ENCODE peak calls at places on chromosome 16, in seven cellular contexts. One of them, this sample, is unnamed.

GRCh38 chr16:27400751-27401620 is 988 bp upstream of the IL21R start:
- DNase-seq in thoracic aorta: no peak
- DNase-seq in fibroblast of lung: peak
- DNase-seq in GM12878: no peak
- DNase-seq in AG09319: no peak
- DNase-seq in cardiac muscle cell: no peak
- DNase-seq in astrocyte of the spinal cord: peak
- DNase-seq in this sample: peak

GRCh38 chr16:81445143-81445922 is 725 bp downstream of the CMIP start:
- DNase-seq in thoracic aorta: no peak
- DNase-seq in fibroblast of lung: peak
- DNase-seq in GM12878: no peak
- DNase-seq in AG09319: no peak
- DNase-seq in cardiac muscle cell: peak
- DNase-seq in astrocyte of the spinal cord: peak
- DNase-seq in this sample: peak

GRCh38 chr16:66409156-66409555 is 17.9 kb upstream of the BEAN1 start:
- DNase-seq in thoracic aorta: no peak
- DNase-seq in fibroblast of lung: peak
- DNase-seq in GM12878: no peak
- DNase-seq in AG09319: no peak
- DNase-seq in cardiac muscle cell: no peak
- DNase-seq in astrocyte of the spinal cord: peak
- DNase-seq in this sample: peak

GRCh38 chr16:77711775-77712174 is 10.5 kb upstream of the NUDT7 start:
- DNase-seq in thoracic aorta: no peak
- DNase-seq in fibroblast of lung: peak
- DNase-seq in GM12878: no peak
- DNase-seq in AG09319: no peak
- DNase-seq in cardiac muscle cell: no peak
- DNase-seq in astrocyte of the spinal cord: peak
- DNase-seq in this sample: no peak

GRCh38 chr16:49562228-49562627 is 188.6 kb downstream of the C16orf78 start:
- DNase-seq in thoracic aorta: no peak
- DNase-seq in fibroblast of lung: no peak
- DNase-seq in GM12878: no peak
- DNase-seq in AG09319: no peak
- DNase-seq in cardiac muscle cell: no peak
- DNase-seq in astrocyte of the spinal cord: no peak
- DNase-seq in this sample: no peak

GRCh38 chr16:83338941-83339340 is 468.8 kb upstream of the HSBP1 start:
- DNase-seq in thoracic aorta: no peak
- DNase-seq in fibroblast of lung: peak
- DNase-seq in GM12878: no peak
- DNase-seq in AG09319: no peak
- DNase-seq in cardiac muscle cell: no peak
- DNase-seq in astrocyte of the spinal cord: peak
- DNase-seq in this sample: no peak

GRCh38 chr16:76265434-76266045 is 11.7 kb upstream of the CNTNAP4 start:
- DNase-seq in thoracic aorta: no peak
- DNase-seq in fibroblast of lung: peak
- DNase-seq in GM12878: no peak
- DNase-seq in AG09319: no peak
- DNase-seq in cardiac muscle cell: no peak
- DNase-seq in astrocyte of the spinal cord: peak
- DNase-seq in this sample: no peak

GRCh38 chr16:65005696-65006095 is 116.2 kb downstream of the CDH11 start:
- DNase-seq in thoracic aorta: no peak
- DNase-seq in fibroblast of lung: no peak
- DNase-seq in GM12878: no peak
- DNase-seq in AG09319: no peak
- DNase-seq in cardiac muscle cell: no peak
- DNase-seq in astrocyte of the spinal cord: no peak
- DNase-seq in this sample: no peak

GRCh38 chr16:88596477-88596876 is 26.3 kb downstream of the ZC3H18 start:
- DNase-seq in thoracic aorta: no peak
- DNase-seq in fibroblast of lung: peak
- DNase-seq in GM12878: no peak
- DNase-seq in AG09319: no peak
- DNase-seq in cardiac muscle cell: no peak
- DNase-seq in astrocyte of the spinal cord: peak
- DNase-seq in this sample: no peak

GRCh38 chr16:24721830-24722238 is 7.6 kb upstream of the TNRC6A start:
- DNase-seq in thoracic aorta: no peak
- DNase-seq in fibroblast of lung: peak
- DNase-seq in GM12878: no peak
- DNase-seq in AG09319: no peak
- DNase-seq in cardiac muscle cell: no peak
- DNase-seq in astrocyte of the spinal cord: no peak
- DNase-seq in this sample: no peak

GRCh38 chr16:82034981-82035612 is at the start of gene HSD17B2:
- DNase-seq in thoracic aorta: no peak
- DNase-seq in fibroblast of lung: peak
- DNase-seq in GM12878: no peak
- DNase-seq in AG09319: no peak
- DNase-seq in cardiac muscle cell: no peak
- DNase-seq in astrocyte of the spinal cord: peak
- DNase-seq in this sample: no peak

GRCh38 chr16:77881355-77882003 is 93.1 kb downstream of the VAT1L start:
- DNase-seq in thoracic aorta: no peak
- DNase-seq in fibroblast of lung: no peak
- DNase-seq in GM12878: no peak
- DNase-seq in AG09319: no peak
- DNase-seq in cardiac muscle cell: no peak
- DNase-seq in astrocyte of the spinal cord: no peak
- DNase-seq in this sample: no peak

GRCh38 chr16:57039148-57039812 is 49.9 kb downstream of the NLRC5 start:
- DNase-seq in thoracic aorta: no peak
- DNase-seq in fibroblast of lung: peak
- DNase-seq in GM12878: peak
- DNase-seq in AG09319: peak
- DNase-seq in cardiac muscle cell: no peak
- DNase-seq in astrocyte of the spinal cord: peak
- DNase-seq in this sample: peak

GRCh38 chr16:54050281-54051210 is 236.0 kb downstream of the IRX3 start:
- DNase-seq in thoracic aorta: no peak
- DNase-seq in fibroblast of lung: peak
- DNase-seq in GM12878: no peak
- DNase-seq in AG09319: no peak
- DNase-seq in cardiac muscle cell: no peak
- DNase-seq in astrocyte of the spinal cord: peak
- DNase-seq in this sample: no peak

GRCh38 chr16:53773150-53773846 is 69.3 kb downstream of the FTO start:
- DNase-seq in thoracic aorta: no peak
- DNase-seq in fibroblast of lung: peak
- DNase-seq in GM12878: peak
- DNase-seq in AG09319: no peak
- DNase-seq in cardiac muscle cell: peak
- DNase-seq in astrocyte of the spinal cord: peak
- DNase-seq in this sample: peak

GRCh38 chr16:83015871-83016270 is 389.1 kb downstream of the CDH13 start:
- DNase-seq in thoracic aorta: no peak
- DNase-seq in fibroblast of lung: no peak
- DNase-seq in GM12878: no peak
- DNase-seq in AG09319: no peak
- DNase-seq in cardiac muscle cell: no peak
- DNase-seq in astrocyte of the spinal cord: no peak
- DNase-seq in this sample: no peak

GRCh38 chr16:69241911-69242310 is 54.9 kb downstream of the SNTB2 start:
- DNase-seq in thoracic aorta: no peak
- DNase-seq in fibroblast of lung: peak
- DNase-seq in GM12878: no peak
- DNase-seq in AG09319: no peak
- DNase-seq in cardiac muscle cell: no peak
- DNase-seq in astrocyte of the spinal cord: no peak
- DNase-seq in this sample: no peak

GRCh38 chr16:53611151-53611802 is 92.4 kb downstream of the RPGRIP1L start:
- DNase-seq in thoracic aorta: no peak
- DNase-seq in fibroblast of lung: no peak
- DNase-seq in GM12878: no peak
- DNase-seq in AG09319: no peak
- DNase-seq in cardiac muscle cell: peak
- DNase-seq in astrocyte of the spinal cord: no peak
- DNase-seq in this sample: no peak

GRCh38 chr16:81517630-81518438 is 73.2 kb downstream of the CMIP start:
- DNase-seq in thoracic aorta: no peak
- DNase-seq in fibroblast of lung: peak
- DNase-seq in GM12878: no peak
- DNase-seq in AG09319: no peak
- DNase-seq in cardiac muscle cell: no peak
- DNase-seq in astrocyte of the spinal cord: no peak
- DNase-seq in this sample: peak

GRCh38 chr16:73113326-73113720 is 65.4 kb upstream of the ZFHX3 start:
- DNase-seq in thoracic aorta: no peak
- DNase-seq in fibroblast of lung: peak
- DNase-seq in GM12878: no peak
- DNase-seq in AG09319: no peak
- DNase-seq in cardiac muscle cell: no peak
- DNase-seq in astrocyte of the spinal cord: no peak
- DNase-seq in this sample: no peak

GRCh38 chr16:53734908-53735307 is 31.0 kb downstream of the FTO start:
- DNase-seq in thoracic aorta: no peak
- DNase-seq in fibroblast of lung: no peak
- DNase-seq in GM12878: no peak
- DNase-seq in AG09319: no peak
- DNase-seq in cardiac muscle cell: no peak
- DNase-seq in astrocyte of the spinal cord: no peak
- DNase-seq in this sample: no peak

GRCh38 chr16:89314357-89314756 is 96.9 kb downstream of the ZNF778 start:
- DNase-seq in thoracic aorta: no peak
- DNase-seq in fibroblast of lung: no peak
- DNase-seq in GM12878: no peak
- DNase-seq in AG09319: no peak
- DNase-seq in cardiac muscle cell: no peak
- DNase-seq in astrocyte of the spinal cord: no peak
- DNase-seq in this sample: no peak

GRCh38 chr16:21169249-21169981 is 10.9 kb downstream of the LDAF1 start:
- DNase-seq in thoracic aorta: no peak
- DNase-seq in fibroblast of lung: peak
- DNase-seq in GM12878: no peak
- DNase-seq in AG09319: no peak
- DNase-seq in cardiac muscle cell: no peak
- DNase-seq in astrocyte of the spinal cord: peak
- DNase-seq in this sample: peak

GRCh38 chr16:56932588-56933265 is 785 bp downstream of the HERPUD1 start:
- DNase-seq in thoracic aorta: peak
- DNase-seq in fibroblast of lung: peak
- DNase-seq in GM12878: no peak
- DNase-seq in AG09319: peak
- DNase-seq in cardiac muscle cell: peak
- DNase-seq in astrocyte of the spinal cord: peak
- DNase-seq in this sample: peak

GRCh38 chr16:49492090-49492801 is 118.6 kb downstream of the C16orf78 start:
- DNase-seq in thoracic aorta: no peak
- DNase-seq in fibroblast of lung: peak
- DNase-seq in GM12878: no peak
- DNase-seq in AG09319: no peak
- DNase-seq in cardiac muscle cell: peak
- DNase-seq in astrocyte of the spinal cord: peak
- DNase-seq in this sample: no peak

GRCh38 chr16:5042574-5043171 is 8.9 kb upstream of the NAGPA start:
- DNase-seq in thoracic aorta: no peak
- DNase-seq in fibroblast of lung: peak
- DNase-seq in GM12878: no peak
- DNase-seq in AG09319: no peak
- DNase-seq in cardiac muscle cell: peak
- DNase-seq in astrocyte of the spinal cord: peak
- DNase-seq in this sample: peak
- TF ChIP-seq CTCF in thoracic aorta: no peak
- TF ChIP-seq CTCF in fibroblast of lung: no peak
- TF ChIP-seq CTCF in GM12878: no peak
- TF ChIP-seq CTCF in AG09319: no peak
- TF ChIP-seq CTCF in cardiac muscle cell: no peak
- TF ChIP-seq CTCF in astrocyte of the spinal cord: peak
- TF ChIP-seq CTCF in this sample: no peak

GRCh38 chr16:7206469-7206868 is 126.2 kb upstream of the RBFOX1 start:
- DNase-seq in thoracic aorta: no peak
- DNase-seq in fibroblast of lung: no peak
- DNase-seq in GM12878: no peak
- DNase-seq in AG09319: no peak
- DNase-seq in cardiac muscle cell: peak
- DNase-seq in astrocyte of the spinal cord: no peak
- DNase-seq in this sample: no peak
- TF ChIP-seq CTCF in thoracic aorta: no peak
- TF ChIP-seq CTCF in fibroblast of lung: no peak
- TF ChIP-seq CTCF in GM12878: no peak
- TF ChIP-seq CTCF in AG09319: no peak
- TF ChIP-seq CTCF in cardiac muscle cell: no peak
- TF ChIP-seq CTCF in astrocyte of the spinal cord: no peak
- TF ChIP-seq CTCF in this sample: no peak

DNA sequence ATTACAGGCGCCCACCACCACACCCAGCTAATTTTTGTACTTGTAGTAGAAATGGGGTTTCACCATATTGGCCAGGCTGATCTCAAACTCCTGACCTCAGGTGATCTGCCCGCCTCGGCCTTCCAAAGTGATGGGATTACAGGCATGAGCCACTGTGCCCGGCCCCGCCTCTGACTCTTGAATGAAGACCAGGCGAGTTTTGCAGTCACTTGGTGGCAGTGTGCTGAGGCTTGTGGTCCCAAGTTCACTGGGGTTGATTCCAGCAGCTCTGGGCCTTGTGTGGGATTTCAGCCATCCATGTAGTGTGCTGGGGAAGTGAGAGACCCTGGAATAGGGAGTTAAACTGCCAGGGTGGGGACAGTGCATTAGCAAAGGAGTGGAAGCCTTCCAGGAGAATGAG is 14.3 kb downstream of the PSKH1 start:
- DNase-seq in thoracic aorta: no peak
- DNase-seq in fibroblast of lung: no peak
- DNase-seq in GM12878: no peak
- DNase-seq in AG09319: no peak
- DNase-seq in cardiac muscle cell: no peak
- DNase-seq in astrocyte of the spinal cord: no peak
- DNase-seq in this sample: no peak
- TF ChIP-seq CTCF in thoracic aorta: no peak
- TF ChIP-seq CTCF in fibroblast of lung: no peak
- TF ChIP-seq CTCF in GM12878: no peak
- TF ChIP-seq CTCF in AG09319: no peak
- TF ChIP-seq CTCF in cardiac muscle cell: no peak
- TF ChIP-seq CTCF in astrocyte of the spinal cord: no peak
- TF ChIP-seq CTCF in this sample: no peak

DNA sequence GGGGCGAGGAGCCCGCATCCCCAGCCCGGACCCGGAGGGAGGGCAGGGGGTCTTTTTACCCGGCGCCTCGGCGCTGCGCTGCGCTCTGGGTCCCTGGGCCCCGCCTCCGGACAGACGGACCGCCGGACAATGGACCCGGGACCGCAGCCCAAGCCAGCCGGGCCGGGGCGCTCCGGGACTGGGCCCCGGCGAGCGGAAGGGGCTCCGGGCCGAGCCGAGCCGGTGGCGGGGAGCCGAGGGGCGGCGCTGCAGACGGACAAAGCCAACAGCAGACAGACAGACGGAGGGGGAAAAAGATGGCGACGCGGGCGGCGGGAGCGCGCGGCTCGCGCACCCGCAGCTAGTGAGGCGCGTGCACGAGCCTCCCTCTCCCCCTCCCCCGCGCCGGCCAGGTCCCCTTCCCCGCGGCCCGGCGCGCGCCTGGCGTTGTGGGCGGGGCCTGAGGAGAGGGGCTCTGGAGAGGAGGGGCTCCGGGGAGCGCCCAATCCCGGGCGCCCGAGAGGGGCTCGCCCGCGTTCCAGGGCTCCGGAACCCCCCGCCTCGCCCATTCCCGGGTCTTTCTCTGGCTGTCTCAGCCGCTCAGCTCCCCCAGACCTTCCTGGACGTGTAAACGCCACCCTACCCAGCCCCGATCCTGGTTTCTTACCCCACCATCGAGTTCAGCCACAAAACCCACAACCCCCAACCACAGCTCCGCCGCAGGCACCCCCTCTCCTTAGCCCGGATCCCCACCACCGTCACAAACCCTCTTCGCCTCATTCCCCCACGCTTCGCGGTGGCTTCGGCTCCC is at the start of gene ZNF821:
- DNase-seq in thoracic aorta: no peak
- DNase-seq in fibroblast of lung: peak
- DNase-seq in GM12878: no peak
- DNase-seq in AG09319: no peak
- DNase-seq in cardiac muscle cell: peak
- DNase-seq in astrocyte of the spinal cord: peak
- DNase-seq in this sample: peak
- TF ChIP-seq CTCF in thoracic aorta: peak
- TF ChIP-seq CTCF in fibroblast of lung: no peak
- TF ChIP-seq CTCF in GM12878: no peak
- TF ChIP-seq CTCF in AG09319: peak
- TF ChIP-seq CTCF in cardiac muscle cell: peak
- TF ChIP-seq CTCF in astrocyte of the spinal cord: no peak
- TF ChIP-seq CTCF in this sample: peak

This sample was measured in HFFc6.